ENCODE peak calls at places on chromosomes 5 and 9, in ten cellular contexts. One of them, this sample, is unnamed.
A peak's percentile ranks its signal among the peaks of the same experiment; 100 is the strongest.

GRCh38 chr9:121075251-121076036 is 689 bp downstream of the CNTRL start:
- DNase-seq in ecto neural progenitor cell: no peak
- DNase-seq in midbrain: no peak
- DNase-seq in lower leg skin: no peak
- DNase-seq in neural progenitor cell: peak; percentile 28
- DNase-seq in stimulated activated naive B cell treated with anti-CD40 and anti-IgM and Interleukin-4, amounts not matched to agents 10 μg/mL and 1 μg/mL and 100 μg/mL, for 72 hours: no peak
- DNase-seq in CD4-positive, alpha-beta T cell: peak; percentile 9
- DNase-seq in left colon: no peak
- DNase-seq in HCEC 1CT: peak; percentile 38
- DNase-seq in stimulated activated CD8-positive, alpha-beta memory T cell treated with anti-CD3 and anti-CD28 coated beads, Interleukin-7, amount 100 ng/mL, for 1 hour: peak; percentile 5
- DNase-seq in this sample: no peak

GRCh38 chr5:56468278-56468677 is 235.1 kb upstream of the ANKRD55 start:
- DNase-seq in ecto neural progenitor cell: no peak
- DNase-seq in midbrain: no peak
- DNase-seq in lower leg skin: no peak
- DNase-seq in neural progenitor cell: no peak
- DNase-seq in stimulated activated naive B cell treated with anti-CD40 and anti-IgM and Interleukin-4, amounts not matched to agents 10 μg/mL and 1 μg/mL and 100 μg/mL, for 72 hours: no peak
- DNase-seq in CD4-positive, alpha-beta T cell: no peak
- DNase-seq in left colon: no peak
- DNase-seq in HCEC 1CT: no peak
- DNase-seq in stimulated activated CD8-positive, alpha-beta memory T cell treated with anti-CD3 and anti-CD28 coated beads, Interleukin-7, amount 100 ng/mL, for 1 hour: no peak
- DNase-seq in this sample: no peak

GRCh38 chr5:112228672-112229071 is 190.4 kb downstream of the EPB41L4A start:
- DNase-seq in ecto neural progenitor cell: no peak
- DNase-seq in midbrain: no peak
- DNase-seq in lower leg skin: no peak
- DNase-seq in neural progenitor cell: no peak
- DNase-seq in stimulated activated naive B cell treated with anti-CD40 and anti-IgM and Interleukin-4, amounts not matched to agents 10 μg/mL and 1 μg/mL and 100 μg/mL, for 72 hours: no peak
- DNase-seq in CD4-positive, alpha-beta T cell: no peak
- DNase-seq in left colon: peak; percentile 84
- DNase-seq in HCEC 1CT: peak; percentile 5
- DNase-seq in stimulated activated CD8-positive, alpha-beta memory T cell treated with anti-CD3 and anti-CD28 coated beads, Interleukin-7, amount 100 ng/mL, for 1 hour: no peak
- DNase-seq in this sample: peak; percentile 4

GRCh38 chr5:546376-546908 is 22.2 kb upstream of the SLC9A3 start:
- DNase-seq in ecto neural progenitor cell: no peak
- DNase-seq in midbrain: no peak
- DNase-seq in lower leg skin: no peak
- DNase-seq in neural progenitor cell: no peak
- DNase-seq in stimulated activated naive B cell treated with anti-CD40 and anti-IgM and Interleukin-4, amounts not matched to agents 10 μg/mL and 1 μg/mL and 100 μg/mL, for 72 hours: no peak
- DNase-seq in CD4-positive, alpha-beta T cell: no peak
- DNase-seq in left colon: peak; percentile 56
- DNase-seq in HCEC 1CT: no peak
- DNase-seq in stimulated activated CD8-positive, alpha-beta memory T cell treated with anti-CD3 and anti-CD28 coated beads, Interleukin-7, amount 100 ng/mL, for 1 hour: no peak
- DNase-seq in this sample: no peak

GRCh38 chr9:90099262-90099982 is 494.6 kb downstream of the GADD45G start:
- DNase-seq in ecto neural progenitor cell: no peak
- DNase-seq in midbrain: peak; percentile 38
- DNase-seq in lower leg skin: no peak
- DNase-seq in neural progenitor cell: peak; percentile 24
- DNase-seq in stimulated activated naive B cell treated with anti-CD40 and anti-IgM and Interleukin-4, amounts not matched to agents 10 μg/mL and 1 μg/mL and 100 μg/mL, for 72 hours: no peak
- DNase-seq in CD4-positive, alpha-beta T cell: no peak
- DNase-seq in left colon: no peak
- DNase-seq in HCEC 1CT: no peak
- DNase-seq in stimulated activated CD8-positive, alpha-beta memory T cell treated with anti-CD3 and anti-CD28 coated beads, Interleukin-7, amount 100 ng/mL, for 1 hour: no peak
- DNase-seq in this sample: peak; percentile 62

GRCh38 chr5:126483156-126483555 is 59.9 kb downstream of the GRAMD2B start:
- DNase-seq in ecto neural progenitor cell: no peak
- DNase-seq in midbrain: no peak
- DNase-seq in lower leg skin: no peak
- DNase-seq in neural progenitor cell: no peak
- DNase-seq in stimulated activated naive B cell treated with anti-CD40 and anti-IgM and Interleukin-4, amounts not matched to agents 10 μg/mL and 1 μg/mL and 100 μg/mL, for 72 hours: no peak
- DNase-seq in CD4-positive, alpha-beta T cell: no peak
- DNase-seq in left colon: no peak
- DNase-seq in HCEC 1CT: peak; percentile 45
- DNase-seq in stimulated activated CD8-positive, alpha-beta memory T cell treated with anti-CD3 and anti-CD28 coated beads, Interleukin-7, amount 100 ng/mL, for 1 hour: no peak
- DNase-seq in this sample: peak; percentile 10

GRCh38 chr9:109780453-109781033 is 545 bp downstream of the PALM2AKAP2 start:
- DNase-seq in ecto neural progenitor cell: peak; percentile 65
- DNase-seq in midbrain: no peak
- DNase-seq in lower leg skin: no peak
- DNase-seq in neural progenitor cell: peak; percentile 75
- DNase-seq in stimulated activated naive B cell treated with anti-CD40 and anti-IgM and Interleukin-4, amounts not matched to agents 10 μg/mL and 1 μg/mL and 100 μg/mL, for 72 hours: no peak
- DNase-seq in CD4-positive, alpha-beta T cell: no peak
- DNase-seq in left colon: no peak
- DNase-seq in HCEC 1CT: peak; percentile 25
- DNase-seq in stimulated activated CD8-positive, alpha-beta memory T cell treated with anti-CD3 and anti-CD28 coated beads, Interleukin-7, amount 100 ng/mL, for 1 hour: no peak
- DNase-seq in this sample: peak; percentile 63

GRCh38 chr5:56535347-56535746 is 280.0 kb upstream of the MAP3K1 start:
- DNase-seq in ecto neural progenitor cell: no peak
- DNase-seq in midbrain: no peak
- DNase-seq in lower leg skin: no peak
- DNase-seq in neural progenitor cell: no peak
- DNase-seq in stimulated activated naive B cell treated with anti-CD40 and anti-IgM and Interleukin-4, amounts not matched to agents 10 μg/mL and 1 μg/mL and 100 μg/mL, for 72 hours: no peak
- DNase-seq in CD4-positive, alpha-beta T cell: no peak
- DNase-seq in left colon: no peak
- DNase-seq in HCEC 1CT: no peak
- DNase-seq in stimulated activated CD8-positive, alpha-beta memory T cell treated with anti-CD3 and anti-CD28 coated beads, Interleukin-7, amount 100 ng/mL, for 1 hour: no peak
- DNase-seq in this sample: no peak

GRCh38 chr9:26537211-26537610 is 355.4 kb downstream of the CAAP1 start:
- DNase-seq in ecto neural progenitor cell: no peak
- DNase-seq in midbrain: no peak
- DNase-seq in lower leg skin: no peak
- DNase-seq in neural progenitor cell: no peak
- DNase-seq in stimulated activated naive B cell treated with anti-CD40 and anti-IgM and Interleukin-4, amounts not matched to agents 10 μg/mL and 1 μg/mL and 100 μg/mL, for 72 hours: no peak
- DNase-seq in CD4-positive, alpha-beta T cell: no peak
- DNase-seq in left colon: no peak
- DNase-seq in HCEC 1CT: no peak
- DNase-seq in stimulated activated CD8-positive, alpha-beta memory T cell treated with anti-CD3 and anti-CD28 coated beads, Interleukin-7, amount 100 ng/mL, for 1 hour: no peak
- DNase-seq in this sample: no peak

GRCh38 chr5:10935536-10935935 is 174.5 kb upstream of the DAP start:
- DNase-seq in ecto neural progenitor cell: no peak
- DNase-seq in midbrain: no peak
- DNase-seq in lower leg skin: no peak
- DNase-seq in neural progenitor cell: no peak
- DNase-seq in stimulated activated naive B cell treated with anti-CD40 and anti-IgM and Interleukin-4, amounts not matched to agents 10 μg/mL and 1 μg/mL and 100 μg/mL, for 72 hours: no peak
- DNase-seq in CD4-positive, alpha-beta T cell: no peak
- DNase-seq in left colon: no peak
- DNase-seq in HCEC 1CT: no peak
- DNase-seq in stimulated activated CD8-positive, alpha-beta memory T cell treated with anti-CD3 and anti-CD28 coated beads, Interleukin-7, amount 100 ng/mL, for 1 hour: no peak
- DNase-seq in this sample: no peak

GRCh38 chr5:133926960-133927615 is 41.3 kb downstream of the C5orf15 start:
- DNase-seq in ecto neural progenitor cell: no peak
- DNase-seq in midbrain: no peak
- DNase-seq in lower leg skin: no peak
- DNase-seq in neural progenitor cell: no peak
- DNase-seq in stimulated activated naive B cell treated with anti-CD40 and anti-IgM and Interleukin-4, amounts not matched to agents 10 μg/mL and 1 μg/mL and 100 μg/mL, for 72 hours: no peak
- DNase-seq in CD4-positive, alpha-beta T cell: no peak
- DNase-seq in left colon: no peak
- DNase-seq in HCEC 1CT: no peak
- DNase-seq in stimulated activated CD8-positive, alpha-beta memory T cell treated with anti-CD3 and anti-CD28 coated beads, Interleukin-7, amount 100 ng/mL, for 1 hour: no peak
- DNase-seq in this sample: no peak

GRCh38 chr5:157172408-157172807 is 6.3 kb upstream of the GARIN3 start:
- DNase-seq in ecto neural progenitor cell: no peak
- DNase-seq in midbrain: no peak
- DNase-seq in lower leg skin: no peak
- DNase-seq in neural progenitor cell: no peak
- DNase-seq in stimulated activated naive B cell treated with anti-CD40 and anti-IgM and Interleukin-4, amounts not matched to agents 10 μg/mL and 1 μg/mL and 100 μg/mL, for 72 hours: peak; percentile 85
- DNase-seq in CD4-positive, alpha-beta T cell: peak; percentile 51
- DNase-seq in left colon: no peak
- DNase-seq in HCEC 1CT: no peak
- DNase-seq in stimulated activated CD8-positive, alpha-beta memory T cell treated with anti-CD3 and anti-CD28 coated beads, Interleukin-7, amount 100 ng/mL, for 1 hour: peak; percentile 36
- DNase-seq in this sample: no peak

GRCh38 chr9:93684806-93685553 is 108.6 kb downstream of the PHF2 start:
- DNase-seq in ecto neural progenitor cell: peak; percentile 43
- DNase-seq in midbrain: no peak
- DNase-seq in lower leg skin: peak; percentile 65
- DNase-seq in neural progenitor cell: peak; percentile 42
- DNase-seq in stimulated activated naive B cell treated with anti-CD40 and anti-IgM and Interleukin-4, amounts not matched to agents 10 μg/mL and 1 μg/mL and 100 μg/mL, for 72 hours: no peak
- DNase-seq in CD4-positive, alpha-beta T cell: no peak
- DNase-seq in left colon: no peak
- DNase-seq in HCEC 1CT: peak; percentile 10
- DNase-seq in stimulated activated CD8-positive, alpha-beta memory T cell treated with anti-CD3 and anti-CD28 coated beads, Interleukin-7, amount 100 ng/mL, for 1 hour: no peak
- DNase-seq in this sample: no peak

GRCh38 chr9:17726298-17726697 is 147.4 kb downstream of the SH3GL2 start:
- DNase-seq in ecto neural progenitor cell: no peak
- DNase-seq in midbrain: no peak
- DNase-seq in lower leg skin: no peak
- DNase-seq in neural progenitor cell: no peak
- DNase-seq in stimulated activated naive B cell treated with anti-CD40 and anti-IgM and Interleukin-4, amounts not matched to agents 10 μg/mL and 1 μg/mL and 100 μg/mL, for 72 hours: no peak
- DNase-seq in CD4-positive, alpha-beta T cell: no peak
- DNase-seq in left colon: no peak
- DNase-seq in HCEC 1CT: no peak
- DNase-seq in stimulated activated CD8-positive, alpha-beta memory T cell treated with anti-CD3 and anti-CD28 coated beads, Interleukin-7, amount 100 ng/mL, for 1 hour: no peak
- DNase-seq in this sample: no peak

GRCh38 chr9:119811030-119811429 is 441.8 kb upstream of the BRINP1 start:
- DNase-seq in ecto neural progenitor cell: no peak
- DNase-seq in midbrain: no peak
- DNase-seq in lower leg skin: no peak
- DNase-seq in neural progenitor cell: no peak
- DNase-seq in stimulated activated naive B cell treated with anti-CD40 and anti-IgM and Interleukin-4, amounts not matched to agents 10 μg/mL and 1 μg/mL and 100 μg/mL, for 72 hours: no peak
- DNase-seq in CD4-positive, alpha-beta T cell: no peak
- DNase-seq in left colon: no peak
- DNase-seq in HCEC 1CT: peak; percentile 8
- DNase-seq in stimulated activated CD8-positive, alpha-beta memory T cell treated with anti-CD3 and anti-CD28 coated beads, Interleukin-7, amount 100 ng/mL, for 1 hour: no peak
- DNase-seq in this sample: peak; percentile 0

GRCh38 chr9:7094052-7094451 is 336.3 kb downstream of the KDM4C start:
- DNase-seq in ecto neural progenitor cell: no peak
- DNase-seq in midbrain: no peak
- DNase-seq in lower leg skin: no peak
- DNase-seq in neural progenitor cell: peak; percentile 48
- DNase-seq in stimulated activated naive B cell treated with anti-CD40 and anti-IgM and Interleukin-4, amounts not matched to agents 10 μg/mL and 1 μg/mL and 100 μg/mL, for 72 hours: no peak
- DNase-seq in CD4-positive, alpha-beta T cell: no peak
- DNase-seq in left colon: peak; percentile 14
- DNase-seq in HCEC 1CT: no peak
- DNase-seq in stimulated activated CD8-positive, alpha-beta memory T cell treated with anti-CD3 and anti-CD28 coated beads, Interleukin-7, amount 100 ng/mL, for 1 hour: no peak
- DNase-seq in this sample: peak; percentile 30

GRCh38 chr5:159883522-159883950 is 32.7 kb upstream of the ADRA1B start:
- DNase-seq in ecto neural progenitor cell: no peak
- DNase-seq in midbrain: no peak
- DNase-seq in lower leg skin: no peak
- DNase-seq in neural progenitor cell: no peak
- DNase-seq in stimulated activated naive B cell treated with anti-CD40 and anti-IgM and Interleukin-4, amounts not matched to agents 10 μg/mL and 1 μg/mL and 100 μg/mL, for 72 hours: no peak
- DNase-seq in CD4-positive, alpha-beta T cell: no peak
- DNase-seq in left colon: no peak
- DNase-seq in HCEC 1CT: peak; percentile 94
- DNase-seq in stimulated activated CD8-positive, alpha-beta memory T cell treated with anti-CD3 and anti-CD28 coated beads, Interleukin-7, amount 100 ng/mL, for 1 hour: no peak
- DNase-seq in this sample: peak; percentile 88

GRCh38 chr9:3244963-3245653 is 280.7 kb downstream of the RFX3 start:
- DNase-seq in ecto neural progenitor cell: no peak
- DNase-seq in midbrain: no peak
- DNase-seq in lower leg skin: no peak
- DNase-seq in neural progenitor cell: no peak
- DNase-seq in stimulated activated naive B cell treated with anti-CD40 and anti-IgM and Interleukin-4, amounts not matched to agents 10 μg/mL and 1 μg/mL and 100 μg/mL, for 72 hours: no peak
- DNase-seq in CD4-positive, alpha-beta T cell: no peak
- DNase-seq in left colon: no peak
- DNase-seq in HCEC 1CT: no peak
- DNase-seq in stimulated activated CD8-positive, alpha-beta memory T cell treated with anti-CD3 and anti-CD28 coated beads, Interleukin-7, amount 100 ng/mL, for 1 hour: no peak
- DNase-seq in this sample: peak; percentile 61

GRCh38 chr5:137344723-137345322 is 154.3 kb downstream of the SPOCK1 start:
- DNase-seq in ecto neural progenitor cell: peak; percentile 54
- DNase-seq in midbrain: peak; percentile 73
- DNase-seq in lower leg skin: no peak
- DNase-seq in neural progenitor cell: peak; percentile 64
- DNase-seq in stimulated activated naive B cell treated with anti-CD40 and anti-IgM and Interleukin-4, amounts not matched to agents 10 μg/mL and 1 μg/mL and 100 μg/mL, for 72 hours: no peak
- DNase-seq in CD4-positive, alpha-beta T cell: no peak
- DNase-seq in left colon: peak; percentile 40
- DNase-seq in HCEC 1CT: peak; percentile 5
- DNase-seq in stimulated activated CD8-positive, alpha-beta memory T cell treated with anti-CD3 and anti-CD28 coated beads, Interleukin-7, amount 100 ng/mL, for 1 hour: no peak
- DNase-seq in this sample: peak; percentile 5

GRCh38 chr9:3401556-3401955 is 124.2 kb downstream of the RFX3 start:
- DNase-seq in ecto neural progenitor cell: no peak
- DNase-seq in midbrain: no peak
- DNase-seq in lower leg skin: no peak
- DNase-seq in neural progenitor cell: peak; percentile 73
- DNase-seq in stimulated activated naive B cell treated with anti-CD40 and anti-IgM and Interleukin-4, amounts not matched to agents 10 μg/mL and 1 μg/mL and 100 μg/mL, for 72 hours: no peak
- DNase-seq in CD4-positive, alpha-beta T cell: no peak
- DNase-seq in left colon: no peak
- DNase-seq in HCEC 1CT: no peak
- DNase-seq in stimulated activated CD8-positive, alpha-beta memory T cell treated with anti-CD3 and anti-CD28 coated beads, Interleukin-7, amount 100 ng/mL, for 1 hour: no peak
- DNase-seq in this sample: no peak

GRCh38 chr5:170115925-170116324 is 10.2 kb downstream of the FOXI1 start:
- DNase-seq in ecto neural progenitor cell: no peak
- DNase-seq in midbrain: no peak
- DNase-seq in lower leg skin: peak; percentile 21
- DNase-seq in neural progenitor cell: no peak
- DNase-seq in stimulated activated naive B cell treated with anti-CD40 and anti-IgM and Interleukin-4, amounts not matched to agents 10 μg/mL and 1 μg/mL and 100 μg/mL, for 72 hours: no peak
- DNase-seq in CD4-positive, alpha-beta T cell: no peak
- DNase-seq in left colon: no peak
- DNase-seq in HCEC 1CT: no peak
- DNase-seq in stimulated activated CD8-positive, alpha-beta memory T cell treated with anti-CD3 and anti-CD28 coated beads, Interleukin-7, amount 100 ng/mL, for 1 hour: no peak
- DNase-seq in this sample: no peak

GRCh38 chr5:15704397-15704947 is 204.5 kb downstream of the FBXL7 start:
- DNase-seq in ecto neural progenitor cell: no peak
- DNase-seq in midbrain: no peak
- DNase-seq in lower leg skin: no peak
- DNase-seq in neural progenitor cell: no peak
- DNase-seq in stimulated activated naive B cell treated with anti-CD40 and anti-IgM and Interleukin-4, amounts not matched to agents 10 μg/mL and 1 μg/mL and 100 μg/mL, for 72 hours: no peak
- DNase-seq in CD4-positive, alpha-beta T cell: no peak
- DNase-seq in left colon: no peak
- DNase-seq in HCEC 1CT: peak; percentile 18
- DNase-seq in stimulated activated CD8-positive, alpha-beta memory T cell treated with anti-CD3 and anti-CD28 coated beads, Interleukin-7, amount 100 ng/mL, for 1 hour: no peak
- DNase-seq in this sample: peak; percentile 35

GRCh38 chr5:153523196-153523595 is 32.7 kb downstream of the GRIA1 start:
- DNase-seq in ecto neural progenitor cell: no peak
- DNase-seq in midbrain: no peak
- DNase-seq in lower leg skin: no peak
- DNase-seq in neural progenitor cell: no peak
- DNase-seq in stimulated activated naive B cell treated with anti-CD40 and anti-IgM and Interleukin-4, amounts not matched to agents 10 μg/mL and 1 μg/mL and 100 μg/mL, for 72 hours: no peak
- DNase-seq in CD4-positive, alpha-beta T cell: no peak
- DNase-seq in left colon: no peak
- DNase-seq in HCEC 1CT: peak; percentile 87
- DNase-seq in stimulated activated CD8-positive, alpha-beta memory T cell treated with anti-CD3 and anti-CD28 coated beads, Interleukin-7, amount 100 ng/mL, for 1 hour: no peak
- DNase-seq in this sample: peak; percentile 48

GRCh38 chr5:135565691-135566421 is 12.9 kb downstream of the CXCL14 start:
- DNase-seq in ecto neural progenitor cell: peak; percentile 88
- DNase-seq in midbrain: peak; percentile 67
- DNase-seq in lower leg skin: peak; percentile 96
- DNase-seq in neural progenitor cell: peak; percentile 75
- DNase-seq in stimulated activated naive B cell treated with anti-CD40 and anti-IgM and Interleukin-4, amounts not matched to agents 10 μg/mL and 1 μg/mL and 100 μg/mL, for 72 hours: peak; percentile 20
- DNase-seq in CD4-positive, alpha-beta T cell: peak; percentile 60
- DNase-seq in left colon: peak; percentile 87
- DNase-seq in HCEC 1CT: peak; percentile 17
- DNase-seq in stimulated activated CD8-positive, alpha-beta memory T cell treated with anti-CD3 and anti-CD28 coated beads, Interleukin-7, amount 100 ng/mL, for 1 hour: peak; percentile 47
- DNase-seq in this sample: peak; percentile 41

GRCh38 chr9:110183208-110184145 is 24.5 kb downstream of the C9orf152 start:
- DNase-seq in ecto neural progenitor cell: peak; percentile 65
- DNase-seq in midbrain: peak; percentile 55
- DNase-seq in lower leg skin: peak; percentile 87
- DNase-seq in neural progenitor cell: peak; percentile 83
- DNase-seq in stimulated activated naive B cell treated with anti-CD40 and anti-IgM and Interleukin-4, amounts not matched to agents 10 μg/mL and 1 μg/mL and 100 μg/mL, for 72 hours: peak; percentile 27
- DNase-seq in CD4-positive, alpha-beta T cell: peak; percentile 26
- DNase-seq in left colon: peak; percentile 69
- DNase-seq in HCEC 1CT: peak; percentile 59
- DNase-seq in stimulated activated CD8-positive, alpha-beta memory T cell treated with anti-CD3 and anti-CD28 coated beads, Interleukin-7, amount 100 ng/mL, for 1 hour: no peak
- DNase-seq in this sample: peak; percentile 74

GRCh38 chr5:6633469-6634326 is 458 bp downstream of the SRD5A1 start:
- DNase-seq in ecto neural progenitor cell: no peak
- DNase-seq in midbrain: peak; percentile 30
- DNase-seq in lower leg skin: peak; percentile 90
- DNase-seq in neural progenitor cell: peak; percentile 79
- DNase-seq in stimulated activated naive B cell treated with anti-CD40 and anti-IgM and Interleukin-4, amounts not matched to agents 10 μg/mL and 1 μg/mL and 100 μg/mL, for 72 hours: peak; percentile 4
- DNase-seq in CD4-positive, alpha-beta T cell: no peak
- DNase-seq in left colon: no peak
- DNase-seq in HCEC 1CT: peak; percentile 49
- DNase-seq in stimulated activated CD8-positive, alpha-beta memory T cell treated with anti-CD3 and anti-CD28 coated beads, Interleukin-7, amount 100 ng/mL, for 1 hour: no peak
- DNase-seq in this sample: peak; percentile 56

GRCh38 chr5:157371655-157372471 is 88.2 kb upstream of the NIPAL4 start:
- DNase-seq in ecto neural progenitor cell: no peak
- DNase-seq in midbrain: no peak
- DNase-seq in lower leg skin: no peak
- DNase-seq in neural progenitor cell: no peak
- DNase-seq in stimulated activated naive B cell treated with anti-CD40 and anti-IgM and Interleukin-4, amounts not matched to agents 10 μg/mL and 1 μg/mL and 100 μg/mL, for 72 hours: no peak
- DNase-seq in CD4-positive, alpha-beta T cell: no peak
- DNase-seq in left colon: no peak
- DNase-seq in HCEC 1CT: peak; percentile 75
- DNase-seq in stimulated activated CD8-positive, alpha-beta memory T cell treated with anti-CD3 and anti-CD28 coated beads, Interleukin-7, amount 100 ng/mL, for 1 hour: no peak
- DNase-seq in this sample: peak; percentile 46

This sample was measured in mesenchymal stem cell.